ENCODE peak calls at places on chromosomes 16 and 17, in four cellular contexts. X is vagina, R is suprapubic skin, O is stomach. D is an unnamed sample. For H3K36me3, the result is how much of the 10 kb centered on the place peaks cover.

GRCh38 chr16:88945473-88945872 is 31.5 kb downstream of the CBFA2T3 start:
- DNase-seq in X (no peak), R (no peak), O (no peak), D (no peak)

GRCh38 chr16:67847064-67847861 is at the start of gene CENPT:
- DNase-seq in X (no peak), R (peak), O (peak), D (peak)

GRCh38 chr16:15981382-15981781 is 32.0 kb downstream of the ABCC1 start:
- DNase-seq in X (no peak), R (no peak), O (no peak), D (no peak)

GRCh38 chr17:49980703-49981197 is 11.8 kb downstream of the DLX4 start:
- DNase-seq in X (no peak), R (no peak), O (no peak), D (no peak)

GRCh38 chr16:16830973-16831372 is 452.0 kb downstream of the NPIPA7 start:
- DNase-seq in X (no peak), R (no peak), O (no peak), D (no peak)

GRCh38 chr16:2422123-2422867 is 7.0 kb upstream of the CCNF start:
- DNase-seq in X (no peak), R (peak), O (no peak), D (no peak)

GRCh38 chr17:42460371-42460770 is 1.7 kb downstream of the ATP6V0A1 start:
- DNase-seq in X (no peak), R (no peak), O (no peak), D (no peak)

GRCh38 chr17:53462393-53462811 is 360.3 kb upstream of the KIF2B start:
- DNase-seq in X (no peak), R (no peak), O (no peak), D (no peak)

GRCh38 chr16:23857256-23857891 is 21.6 kb downstream of the PRKCB start:
- DNase-seq in X (no peak), R (no peak), O (no peak), D (peak)

GRCh38 chr16:49737541-49737940 is 118.4 kb downstream of the ZNF423 start:
- DNase-seq in X (no peak), R (no peak), O (no peak), D (no peak)

GRCh38 chr17:70114405-70114804 is 39.4 kb downstream of the KCNJ16 start:
- DNase-seq in X (no peak), R (no peak), O (no peak), D (no peak)

GRCh38 chr16:82587289-82587688 is 39.5 kb upstream of the CDH13 start:
- DNase-seq in X (no peak), R (no peak), O (no peak), D (no peak)

GRCh38 chr17:17887752-17888304 is 51.0 kb upstream of the SREBF1 start:
- DNase-seq in X (no peak), R (no peak), O (no peak), D (no peak)

GRCh38 chr17:17888371-17888770 is 51.6 kb upstream of the SREBF1 start:
- DNase-seq in X (no peak), R (no peak), O (no peak), D (no peak)

GRCh38 chr17:17886253-17886652 is 49.5 kb upstream of the SREBF1 start:
- DNase-seq in X (no peak), R (no peak), O (no peak), D (no peak)

GRCh38 chr17:17885029-17885351 is 48.2 kb upstream of the SREBF1 start:
- DNase-seq in X (no peak), R (no peak), O (no peak), D (no peak)

GRCh38 chr17:17886747-17887146 is 50.0 kb upstream of the SREBF1 start:
- DNase-seq in X (no peak), R (no peak), O (no peak), D (no peak)
- H3K36me3 ChIP-seq in X (under half), R (under half), O (half or more), D (under half)

GRCh38 chr17:77225246-77225645 is 84.5 kb downstream of the SEC14L1 start:
- DNase-seq in X (no peak), R (no peak), O (no peak), D (no peak)

GRCh38 chr17:77229786-77230435 is 89.1 kb downstream of the SEC14L1 start:
- DNase-seq in X (no peak), R (no peak), O (no peak), D (no peak)

GRCh38 chr17:77228224-77229215 is 87.8 kb downstream of the SEC14L1 start:
- DNase-seq in X (no peak), R (no peak), O (no peak), D (no peak)

GRCh38 chr17:77230436-77230830 is 89.7 kb downstream of the SEC14L1 start:
- DNase-seq in X (no peak), R (no peak), O (no peak), D (no peak)

DNA sequence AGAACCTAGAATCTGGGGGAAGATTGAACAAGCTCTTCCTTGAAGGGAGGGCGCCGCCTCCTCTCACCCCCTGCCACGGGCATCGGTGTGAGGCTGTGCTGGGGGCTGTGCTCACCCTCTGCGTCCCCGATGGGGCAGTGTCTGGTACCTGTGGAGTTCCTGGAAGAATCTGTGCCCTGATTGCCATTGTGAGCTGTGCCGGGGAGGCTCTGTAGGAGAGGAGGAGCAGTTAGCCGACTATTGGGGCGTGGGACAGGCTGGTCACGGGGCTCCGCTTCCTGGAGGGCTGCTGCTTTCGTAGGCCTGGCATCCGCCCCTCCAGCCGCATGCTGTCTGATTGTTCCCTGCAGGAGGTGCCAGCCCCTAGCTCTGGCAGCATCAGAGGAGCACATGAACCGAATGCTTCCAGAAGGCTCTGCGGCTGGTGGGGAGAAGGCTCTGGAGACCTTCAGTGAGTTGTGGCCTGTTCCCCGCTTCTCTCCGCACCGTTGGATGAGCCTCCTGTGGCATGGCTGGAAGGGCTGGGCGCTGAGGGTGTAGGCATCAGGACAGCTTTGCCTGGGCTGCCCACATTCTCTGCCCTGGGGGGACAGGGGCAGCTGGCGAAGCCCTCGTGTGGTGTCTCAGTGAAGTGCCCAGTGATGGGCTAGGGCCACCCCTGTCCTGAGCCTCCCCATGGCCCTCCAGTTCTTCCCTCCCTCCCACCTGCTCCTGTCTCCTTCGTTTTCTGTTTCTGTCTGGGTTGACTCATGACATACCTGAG is 86.9 kb downstream of the SEC14L1 start:
- DNase-seq in X (no peak), R (no peak), O (no peak), D (no peak)
- TF ChIP-seq POLR2AphosphoS5 in X (peak), R (no peak), O (no peak), D (no peak)

DNA sequence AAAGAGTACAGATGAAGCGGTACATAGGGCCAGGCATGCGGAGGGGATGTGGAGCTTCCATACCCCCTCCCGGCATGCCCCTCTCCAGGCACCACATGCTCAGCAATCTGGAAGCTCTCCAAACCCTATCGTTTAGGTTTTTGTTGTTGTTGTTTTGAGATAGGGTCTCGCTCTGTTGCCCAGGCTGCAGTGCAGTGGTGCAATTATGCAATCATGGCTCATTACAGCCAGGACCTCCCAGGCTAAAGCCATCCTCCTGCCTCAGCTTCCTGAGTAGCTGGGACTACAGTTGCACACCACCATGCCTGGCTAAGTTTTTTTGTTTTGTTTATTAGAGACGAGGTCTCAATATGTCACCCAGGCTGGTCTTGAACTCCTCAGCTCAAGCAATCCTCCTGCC is 50.8 kb downstream of the WWOX start:
- DNase-seq in X (no peak), R (no peak), O (no peak), D (no peak)
- H3K36me3 ChIP-seq in X (under half), R (under half), O (under half), D (under half)

DNA sequence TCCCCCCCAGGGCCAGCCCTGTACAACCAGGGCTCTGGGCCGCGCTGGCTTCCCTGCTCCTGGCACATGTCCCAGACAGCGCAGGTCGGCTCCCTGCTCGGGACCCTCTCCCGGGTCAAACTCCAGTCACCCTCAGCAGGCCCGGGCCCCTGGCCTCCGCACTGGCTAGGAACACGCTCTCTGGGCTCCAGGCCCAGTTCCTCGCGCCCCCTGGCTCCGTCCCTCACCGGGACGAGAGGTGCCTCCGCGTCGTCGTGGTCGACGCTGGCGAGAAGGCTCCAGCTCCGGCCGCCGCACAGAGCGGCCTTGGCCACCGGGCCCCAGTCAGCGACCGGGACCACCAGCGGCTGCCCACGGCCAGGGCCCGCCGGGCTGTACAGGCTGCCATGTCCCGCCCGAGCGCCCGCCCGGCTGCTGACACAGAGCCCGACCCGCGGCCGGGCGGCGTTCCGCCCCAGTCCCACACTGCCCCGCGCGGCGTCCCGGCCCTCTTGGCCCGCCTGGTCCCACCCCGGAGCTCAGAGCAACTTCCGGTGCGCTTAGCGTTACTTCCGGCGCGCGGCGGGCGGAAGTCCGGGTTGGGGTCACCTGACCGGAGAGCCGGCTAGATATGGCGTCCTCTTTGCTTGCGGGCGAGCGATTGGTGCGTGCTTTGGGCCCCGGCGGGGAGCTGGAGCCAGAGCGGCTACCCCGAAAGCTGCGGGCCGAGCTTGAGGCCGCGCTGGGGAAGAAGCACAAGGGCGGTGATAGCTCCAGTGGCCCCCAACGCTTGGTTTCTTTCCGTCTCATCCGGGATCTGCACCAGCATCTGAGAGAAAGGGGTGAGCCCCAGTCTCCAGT is at the start of gene POLDIP2:
- DNase-seq in X (no peak), R (peak), O (peak), D (peak)
- TF ChIP-seq POLR2AphosphoS5 in X (peak), R (peak), O (peak), D (peak)

GRCh38 chr17:43766413-43767052 is 7.9 kb upstream of the SOST start:
- DNase-seq in X (no peak), R (no peak), O (peak), D (peak)
- H3K36me3 ChIP-seq in X (under half), R (under half), O (half or more), D (under half)

GRCh38 chr16:14427371-14427948 is 202.6 kb downstream of the PARN start:
- DNase-seq in X (no peak), R (no peak), O (no peak), D (no peak)
- TF ChIP-seq POLR2AphosphoS5 in X (no peak), R (no peak), O (no peak), D (no peak)

GRCh38 chr17:16120937-16121336 is 94.4 kb downstream of the NCOR1 start:
- DNase-seq in X (no peak), R (no peak), O (no peak), D (no peak)
- H3K36me3 ChIP-seq in X (under half), R (half or more), O (half or more), D (under half)